ENCODE peak calls at places on chromosomes 13 and 19, in ten cellular contexts. One of them, this sample, is unnamed.
A peak's percentile ranks its signal among the peaks of the same experiment; 100 is the strongest.

GRCh38 chr13:32253911-32254399 is 61.2 kb downstream of the ZAR1L start:
- DNase-seq in HAP-1: no peak
- DNase-seq in EH: no peak
- DNase-seq in posterior cingulate gyrus: no peak
- DNase-seq in foreskin fibroblast: no peak
- DNase-seq in left ventricle myocardium superior: no peak
- DNase-seq in cardiac muscle cell: no peak
- DNase-seq in astrocyte of the spinal cord: no peak
- DNase-seq in left ventricle myocardium inferior: no peak
- DNase-seq in NCI-H2107: no peak
- DNase-seq in this sample: no peak

GRCh38 chr19:2529473-2529918 is 53.6 kb downstream of the GADD45B start:
- DNase-seq in HAP-1: no peak
- DNase-seq in EH: peak; percentile 95
- DNase-seq in posterior cingulate gyrus: no peak
- DNase-seq in foreskin fibroblast: peak; percentile 99
- DNase-seq in left ventricle myocardium superior: no peak
- DNase-seq in cardiac muscle cell: no peak
- DNase-seq in astrocyte of the spinal cord: peak; percentile 80
- DNase-seq in left ventricle myocardium inferior: no peak
- DNase-seq in NCI-H2107: peak; percentile 68
- DNase-seq in this sample: peak; percentile 36

GRCh38 chr19:4557971-4558941 is 1.2 kb downstream of the SEMA6B start:
- DNase-seq in HAP-1: peak; percentile 75
- DNase-seq in EH: peak; percentile 18
- DNase-seq in posterior cingulate gyrus: no peak
- DNase-seq in foreskin fibroblast: no peak
- DNase-seq in left ventricle myocardium superior: peak; percentile 72
- DNase-seq in cardiac muscle cell: peak; percentile 50
- DNase-seq in astrocyte of the spinal cord: no peak
- DNase-seq in left ventricle myocardium inferior: no peak
- DNase-seq in NCI-H2107: no peak
- DNase-seq in this sample: no peak

GRCh38 chr19:38713865-38714264 is 30.4 kb downstream of the CAPN12 start:
- DNase-seq in HAP-1: no peak
- DNase-seq in EH: no peak
- DNase-seq in posterior cingulate gyrus: no peak
- DNase-seq in foreskin fibroblast: no peak
- DNase-seq in left ventricle myocardium superior: no peak
- DNase-seq in cardiac muscle cell: no peak
- DNase-seq in astrocyte of the spinal cord: no peak
- DNase-seq in left ventricle myocardium inferior: no peak
- DNase-seq in NCI-H2107: no peak
- DNase-seq in this sample: no peak

GRCh38 chr13:110132178-110132975 is 174.6 kb downstream of the COL4A1 start:
- DNase-seq in HAP-1: no peak
- DNase-seq in EH: peak; percentile 7
- DNase-seq in posterior cingulate gyrus: no peak
- DNase-seq in foreskin fibroblast: no peak
- DNase-seq in left ventricle myocardium superior: no peak
- DNase-seq in cardiac muscle cell: peak; percentile 43
- DNase-seq in astrocyte of the spinal cord: no peak
- DNase-seq in left ventricle myocardium inferior: no peak
- DNase-seq in NCI-H2107: no peak
- DNase-seq in this sample: no peak

GRCh38 chr13:22893149-22893548 is 287.6 kb upstream of the SGCG start:
- DNase-seq in HAP-1: no peak
- DNase-seq in EH: no peak
- DNase-seq in posterior cingulate gyrus: no peak
- DNase-seq in foreskin fibroblast: no peak
- DNase-seq in left ventricle myocardium superior: no peak
- DNase-seq in cardiac muscle cell: no peak
- DNase-seq in astrocyte of the spinal cord: no peak
- DNase-seq in left ventricle myocardium inferior: no peak
- DNase-seq in NCI-H2107: no peak
- DNase-seq in this sample: no peak

GRCh38 chr13:32125746-32126145 is 94.2 kb downstream of the FRY start:
- DNase-seq in HAP-1: no peak
- DNase-seq in EH: peak; percentile 95
- DNase-seq in posterior cingulate gyrus: no peak
- DNase-seq in foreskin fibroblast: no peak
- DNase-seq in left ventricle myocardium superior: no peak
- DNase-seq in cardiac muscle cell: no peak
- DNase-seq in astrocyte of the spinal cord: no peak
- DNase-seq in left ventricle myocardium inferior: no peak
- DNase-seq in NCI-H2107: no peak
- DNase-seq in this sample: no peak

GRCh38 chr19:17555480-17555928 is at the start of gene COLGALT1:
- DNase-seq in HAP-1: peak; percentile 100
- DNase-seq in EH: peak; percentile 96
- DNase-seq in posterior cingulate gyrus: peak; percentile 99
- DNase-seq in foreskin fibroblast: peak; percentile 96
- DNase-seq in left ventricle myocardium superior: peak; percentile 100
- DNase-seq in cardiac muscle cell: peak; percentile 100
- DNase-seq in astrocyte of the spinal cord: peak; percentile 98
- DNase-seq in left ventricle myocardium inferior: peak; percentile 100
- DNase-seq in NCI-H2107: peak; percentile 92
- DNase-seq in this sample: peak; percentile 100

GRCh38 chr19:24054044-24054935 is 32.7 kb upstream of the ZNF254 start:
- DNase-seq in HAP-1: no peak
- DNase-seq in EH: peak; percentile 89
- DNase-seq in posterior cingulate gyrus: no peak
- DNase-seq in foreskin fibroblast: peak; percentile 83
- DNase-seq in left ventricle myocardium superior: no peak
- DNase-seq in cardiac muscle cell: no peak
- DNase-seq in astrocyte of the spinal cord: peak; percentile 89
- DNase-seq in left ventricle myocardium inferior: no peak
- DNase-seq in NCI-H2107: no peak
- DNase-seq in this sample: no peak

GRCh38 chr19:40247178-40247577 is 20.7 kb upstream of the CCNP start:
- DNase-seq in HAP-1: no peak
- DNase-seq in EH: no peak
- DNase-seq in posterior cingulate gyrus: no peak
- DNase-seq in foreskin fibroblast: no peak
- DNase-seq in left ventricle myocardium superior: no peak
- DNase-seq in cardiac muscle cell: no peak
- DNase-seq in astrocyte of the spinal cord: no peak
- DNase-seq in left ventricle myocardium inferior: no peak
- DNase-seq in NCI-H2107: no peak
- DNase-seq in this sample: no peak

GRCh38 chr13:93227906-93228801 is 1.5 kb downstream of the GPC6 start:
- DNase-seq in HAP-1: peak; percentile 87
- DNase-seq in EH: peak; percentile 88
- DNase-seq in posterior cingulate gyrus: peak; percentile 60
- DNase-seq in foreskin fibroblast: peak; percentile 83
- DNase-seq in left ventricle myocardium superior: peak; percentile 58
- DNase-seq in cardiac muscle cell: peak; percentile 92
- DNase-seq in astrocyte of the spinal cord: peak; percentile 92
- DNase-seq in left ventricle myocardium inferior: peak; percentile 33
- DNase-seq in NCI-H2107: peak; percentile 50
- DNase-seq in this sample: peak; percentile 42

GRCh38 chr19:48480476-48481190 is 11.5 kb downstream of the CYTH2 start:
- DNase-seq in HAP-1: no peak
- DNase-seq in EH: peak; percentile 56
- DNase-seq in posterior cingulate gyrus: peak; percentile 54
- DNase-seq in foreskin fibroblast: peak; percentile 28
- DNase-seq in left ventricle myocardium superior: peak; percentile 76
- DNase-seq in cardiac muscle cell: no peak
- DNase-seq in astrocyte of the spinal cord: peak; percentile 53
- DNase-seq in left ventricle myocardium inferior: peak; percentile 56
- DNase-seq in NCI-H2107: no peak
- DNase-seq in this sample: no peak

GRCh38 chr13:110388141-110388943 is 81.3 kb downstream of the COL4A2 start:
- DNase-seq in HAP-1: no peak
- DNase-seq in EH: peak; percentile 95
- DNase-seq in posterior cingulate gyrus: no peak
- DNase-seq in foreskin fibroblast: no peak
- DNase-seq in left ventricle myocardium superior: peak; percentile 64
- DNase-seq in cardiac muscle cell: no peak
- DNase-seq in astrocyte of the spinal cord: peak; percentile 78
- DNase-seq in left ventricle myocardium inferior: no peak
- DNase-seq in NCI-H2107: peak; percentile 7
- DNase-seq in this sample: peak; percentile 56

GRCh38 chr13:112719016-112719415 is 29.2 kb downstream of the ATP11A start:
- DNase-seq in HAP-1: peak; percentile 74
- DNase-seq in EH: peak; percentile 34
- DNase-seq in posterior cingulate gyrus: no peak
- DNase-seq in foreskin fibroblast: no peak
- DNase-seq in left ventricle myocardium superior: no peak
- DNase-seq in cardiac muscle cell: no peak
- DNase-seq in astrocyte of the spinal cord: no peak
- DNase-seq in left ventricle myocardium inferior: no peak
- DNase-seq in NCI-H2107: no peak
- DNase-seq in this sample: no peak

GRCh38 chr13:105587786-105588185 is 947.7 kb downstream of the EFNB2 start:
- DNase-seq in HAP-1: no peak
- DNase-seq in EH: no peak
- DNase-seq in posterior cingulate gyrus: no peak
- DNase-seq in foreskin fibroblast: no peak
- DNase-seq in left ventricle myocardium superior: no peak
- DNase-seq in cardiac muscle cell: no peak
- DNase-seq in astrocyte of the spinal cord: peak; percentile 46
- DNase-seq in left ventricle myocardium inferior: no peak
- DNase-seq in NCI-H2107: no peak
- DNase-seq in this sample: no peak

GRCh38 chr13:46057251-46058015 is 4.9 kb upstream of the ZC3H13 start:
- DNase-seq in HAP-1: no peak
- DNase-seq in EH: no peak
- DNase-seq in posterior cingulate gyrus: no peak
- DNase-seq in foreskin fibroblast: no peak
- DNase-seq in left ventricle myocardium superior: no peak
- DNase-seq in cardiac muscle cell: no peak
- DNase-seq in astrocyte of the spinal cord: no peak
- DNase-seq in left ventricle myocardium inferior: no peak
- DNase-seq in NCI-H2107: no peak
- DNase-seq in this sample: no peak

GRCh38 chr19:45591004-45591637 is 6.5 kb upstream of the OPA3 start:
- DNase-seq in HAP-1: peak; percentile 74
- DNase-seq in EH: peak; percentile 62
- DNase-seq in posterior cingulate gyrus: no peak
- DNase-seq in foreskin fibroblast: no peak
- DNase-seq in left ventricle myocardium superior: peak; percentile 63
- DNase-seq in cardiac muscle cell: peak; percentile 76
- DNase-seq in astrocyte of the spinal cord: peak; percentile 19
- DNase-seq in left ventricle myocardium inferior: no peak
- DNase-seq in NCI-H2107: peak; percentile 25
- DNase-seq in this sample: peak; percentile 68

GRCh38 chr13:20312292-20312691 is 80.2 kb upstream of the GJB6 start:
- DNase-seq in HAP-1: no peak
- DNase-seq in EH: no peak
- DNase-seq in posterior cingulate gyrus: no peak
- DNase-seq in foreskin fibroblast: no peak
- DNase-seq in left ventricle myocardium superior: no peak
- DNase-seq in cardiac muscle cell: no peak
- DNase-seq in astrocyte of the spinal cord: no peak
- DNase-seq in left ventricle myocardium inferior: no peak
- DNase-seq in NCI-H2107: no peak
- DNase-seq in this sample: no peak

GRCh38 chr13:78604782-78605611 is 1.6 kb upstream of the POU4F1 start:
- DNase-seq in HAP-1: peak; percentile 27
- DNase-seq in EH: no peak
- DNase-seq in posterior cingulate gyrus: no peak
- DNase-seq in foreskin fibroblast: no peak
- DNase-seq in left ventricle myocardium superior: no peak
- DNase-seq in cardiac muscle cell: no peak
- DNase-seq in astrocyte of the spinal cord: no peak
- DNase-seq in left ventricle myocardium inferior: no peak
- DNase-seq in NCI-H2107: peak; percentile 11
- DNase-seq in this sample: no peak

GRCh38 chr13:33349996-33350826 is 64.7 kb upstream of the STARD13 start:
- DNase-seq in HAP-1: peak; percentile 62
- DNase-seq in EH: peak; percentile 49
- DNase-seq in posterior cingulate gyrus: peak; percentile 24
- DNase-seq in foreskin fibroblast: no peak
- DNase-seq in left ventricle myocardium superior: peak; percentile 78
- DNase-seq in cardiac muscle cell: peak; percentile 44
- DNase-seq in astrocyte of the spinal cord: peak; percentile 39
- DNase-seq in left ventricle myocardium inferior: peak; percentile 65
- DNase-seq in NCI-H2107: no peak
- DNase-seq in this sample: peak; percentile 74

GRCh38 chr13:36297600-36298338 is at the start of gene CCDC169:
- DNase-seq in HAP-1: peak; percentile 94
- DNase-seq in EH: peak; percentile 68
- DNase-seq in posterior cingulate gyrus: peak; percentile 69
- DNase-seq in foreskin fibroblast: peak; percentile 64
- DNase-seq in left ventricle myocardium superior: peak; percentile 74
- DNase-seq in cardiac muscle cell: peak; percentile 80
- DNase-seq in astrocyte of the spinal cord: peak; percentile 70
- DNase-seq in left ventricle myocardium inferior: peak; percentile 63
- DNase-seq in NCI-H2107: no peak
- DNase-seq in this sample: peak; percentile 85

GRCh38 chr13:28464861-28465260 is 30.1 kb downstream of the FLT1 start:
- DNase-seq in HAP-1: no peak
- DNase-seq in EH: no peak
- DNase-seq in posterior cingulate gyrus: no peak
- DNase-seq in foreskin fibroblast: no peak
- DNase-seq in left ventricle myocardium superior: no peak
- DNase-seq in cardiac muscle cell: no peak
- DNase-seq in astrocyte of the spinal cord: no peak
- DNase-seq in left ventricle myocardium inferior: no peak
- DNase-seq in NCI-H2107: no peak
- DNase-seq in this sample: no peak

GRCh38 chr13:45744979-45745378 is 42.9 kb downstream of the CBY2 start:
- DNase-seq in HAP-1: no peak
- DNase-seq in EH: no peak
- DNase-seq in posterior cingulate gyrus: no peak
- DNase-seq in foreskin fibroblast: no peak
- DNase-seq in left ventricle myocardium superior: no peak
- DNase-seq in cardiac muscle cell: no peak
- DNase-seq in astrocyte of the spinal cord: no peak
- DNase-seq in left ventricle myocardium inferior: no peak
- DNase-seq in NCI-H2107: no peak
- DNase-seq in this sample: no peak

GRCh38 chr19:15562145-15562544 is 52.9 kb upstream of the CYP4F8 start:
- DNase-seq in HAP-1: no peak
- DNase-seq in EH: no peak
- DNase-seq in posterior cingulate gyrus: no peak
- DNase-seq in foreskin fibroblast: no peak
- DNase-seq in left ventricle myocardium superior: no peak
- DNase-seq in cardiac muscle cell: no peak
- DNase-seq in astrocyte of the spinal cord: no peak
- DNase-seq in left ventricle myocardium inferior: no peak
- DNase-seq in NCI-H2107: no peak
- DNase-seq in this sample: no peak

GRCh38 chr13:75372517-75372916 is 109.5 kb downstream of the TBC1D4 start:
- DNase-seq in HAP-1: peak; percentile 32
- DNase-seq in EH: peak; percentile 64
- DNase-seq in posterior cingulate gyrus: no peak
- DNase-seq in foreskin fibroblast: peak; percentile 20
- DNase-seq in left ventricle myocardium superior: no peak
- DNase-seq in cardiac muscle cell: peak; percentile 54
- DNase-seq in astrocyte of the spinal cord: peak; percentile 67
- DNase-seq in left ventricle myocardium inferior: no peak
- DNase-seq in NCI-H2107: peak; percentile 5
- DNase-seq in this sample: no peak

GRCh38 chr13:111573362-111573761 is 252.9 kb downstream of the TEX29 start:
- DNase-seq in HAP-1: no peak
- DNase-seq in EH: no peak
- DNase-seq in posterior cingulate gyrus: no peak
- DNase-seq in foreskin fibroblast: no peak
- DNase-seq in left ventricle myocardium superior: no peak
- DNase-seq in cardiac muscle cell: no peak
- DNase-seq in astrocyte of the spinal cord: no peak
- DNase-seq in left ventricle myocardium inferior: no peak
- DNase-seq in NCI-H2107: no peak
- DNase-seq in this sample: no peak

GRCh38 chr13:85825454-85825853 is 26.2 kb upstream of the SLITRK6 start:
- DNase-seq in HAP-1: no peak
- DNase-seq in EH: no peak
- DNase-seq in posterior cingulate gyrus: no peak
- DNase-seq in foreskin fibroblast: no peak
- DNase-seq in left ventricle myocardium superior: no peak
- DNase-seq in cardiac muscle cell: no peak
- DNase-seq in astrocyte of the spinal cord: no peak
- DNase-seq in left ventricle myocardium inferior: no peak
- DNase-seq in NCI-H2107: no peak
- DNase-seq in this sample: no peak

GRCh38 chr13:51549050-51549449 is 35.2 kb upstream of the WDFY2 start:
- DNase-seq in HAP-1: no peak
- DNase-seq in EH: no peak
- DNase-seq in posterior cingulate gyrus: no peak
- DNase-seq in foreskin fibroblast: no peak
- DNase-seq in left ventricle myocardium superior: no peak
- DNase-seq in cardiac muscle cell: no peak
- DNase-seq in astrocyte of the spinal cord: peak; percentile 22
- DNase-seq in left ventricle myocardium inferior: no peak
- DNase-seq in NCI-H2107: no peak
- DNase-seq in this sample: peak; percentile 65